ENCODE peak calls at places on chromosomes 11 and 22, in eight cellular contexts. K, W, Y, S, Q, T, Z and B are unnamed samples.

GRCh38 chr22:35488513-35488912 is 52.1 kb upstream of the RASD2 start:
- DNase-seq in K (no peak), W (no peak), Y (no peak), S (no peak), Q (no peak), T (no peak), Z (no peak), B (no peak)

GRCh38 chr11:119928047-119928446 is 199.0 kb upstream of the NECTIN1 start:
- DNase-seq in K (no peak), W (no peak), Y (no peak), S (no peak), Q (no peak), T (no peak), Z (no peak), B (no peak)

GRCh38 chr11:116082256-116082655 is 578.0 kb upstream of the CADM1 start:
- DNase-seq in K (no peak), W (no peak), Y (no peak), S (no peak), Q (no peak), T (no peak), Z (no peak), B (no peak)

GRCh38 chr11:87473174-87473573 is 435.4 kb downstream of the TMEM135 start:
- DNase-seq in K (peak), W (no peak), Y (peak), S (peak), Q (no peak), T (no peak), Z (peak), B (no peak)

GRCh38 chr22:35842519-35842913 is 124.8 kb downstream of the APOL5 start:
- DNase-seq in K (no peak), W (no peak), Y (no peak), S (no peak), Q (no peak), T (no peak), Z (no peak), B (no peak)

GRCh38 chr11:103453901-103454300 is 344.7 kb downstream of the DYNC2H1 start:
- DNase-seq in K (no peak), W (no peak), Y (no peak), S (no peak), Q (no peak), T (no peak), Z (no peak), B (no peak)

GRCh38 chr22:35604671-35605457 is 12.3 kb downstream of the MB start:
- DNase-seq in K (peak), W (no peak), Y (no peak), S (no peak), Q (no peak), T (no peak), Z (no peak), B (no peak)

GRCh38 chr11:82775736-82776346 is 42.2 kb upstream of the FAM181B start:
- DNase-seq in K (peak), W (no peak), Y (peak), S (no peak), Q (peak), T (no peak), Z (no peak), B (peak)

GRCh38 chr11:69075421-69076128 is 26.8 kb downstream of the TPCN2 start:
- DNase-seq in K (peak), W (peak), Y (peak), S (peak), Q (no peak), T (no peak), Z (peak), B (peak)

GRCh38 chr11:67439321-67440228 is 2.1 kb upstream of the PTPRCAP start:
- DNase-seq in K (no peak), W (peak), Y (no peak), S (no peak), Q (peak), T (no peak), Z (no peak), B (peak)
- TF ChIP-seq CTCF in K (peak), W (no peak), Y (no peak), S (peak), Q (peak), T (peak), Z (no peak), B (no peak)

GRCh38 chr11:9606799-9607510 is 33.5 kb downstream of the WEE1 start:
- DNase-seq in K (no peak), W (no peak), Y (no peak), S (no peak), Q (peak), T (no peak), Z (no peak), B (no peak)
- TF ChIP-seq CTCF in K (no peak), W (no peak), Y (no peak), S (no peak), Q (peak), T (no peak), Z (no peak), B (no peak)

GRCh38 chr11:1759851-1760220 is 3.9 kb downstream of the CTSD start:
- DNase-seq in K (no peak), W (peak), Y (no peak), S (no peak), Q (no peak), T (no peak), Z (no peak), B (no peak)

GRCh38 chr11:1758611-1759150 is 5.0 kb downstream of the CTSD start:
- DNase-seq in K (no peak), W (no peak), Y (no peak), S (no peak), Q (no peak), T (no peak), Z (no peak), B (no peak)

GRCh38 chr11:1759151-1759850 is 4.4 kb downstream of the CTSD start:
- DNase-seq in K (no peak), W (peak), Y (no peak), S (no peak), Q (no peak), T (no peak), Z (no peak), B (no peak)

GRCh38 chr11:1756791-1757771 is 6.6 kb downstream of the CTSD start:
- DNase-seq in K (no peak), W (peak), Y (no peak), S (no peak), Q (no peak), T (no peak), Z (no peak), B (no peak)

GRCh38 chr11:1757861-1758610 is 5.7 kb downstream of the CTSD start:
- DNase-seq in K (no peak), W (peak), Y (no peak), S (no peak), Q (no peak), T (no peak), Z (no peak), B (peak)
- TF ChIP-seq CTCF in K (no peak), W (no peak), Y (no peak), S (no peak), Q (no peak), T (no peak), Z (no peak), B (no peak)

GRCh38 chr11:66264893-66265292 is 3.5 kb upstream of the RAB1B start:
- DNase-seq in K (no peak), W (peak), Y (no peak), S (no peak), Q (peak), T (no peak), Z (no peak), B (peak)
- TF ChIP-seq CTCF in K (peak), W (peak), Y (peak), S (peak), Q (peak), T (peak), Z (no peak), B (peak)

GRCh38 chr11:11849127-11849746 is 7.5 kb downstream of the USP47 start:
- DNase-seq in K (peak), W (peak), Y (peak), S (no peak), Q (peak), T (no peak), Z (peak), B (peak)
- TF ChIP-seq CTCF in K (peak), W (peak), Y (peak), S (peak), Q (peak), T (peak), Z (peak), B (peak)